ENCODE peak calls at places on chromosome 19, in ten cellular contexts. K is CD8-positive, alpha-beta T cell; B is uterus; C is thoracic aorta; U is PC-3; W is neural progenitor cell; R is lower leg skin; M is breast epithelium; D is HepG2; X is astrocyte of the spinal cord. H is an unnamed sample.

GRCh38 chr19:48551437-48552302 is at the start of gene SULT2B1:
- DNase-seq in C (no peak), D (no peak), K (no peak), B (no peak), W (no peak), M (peak; percentile 71), X (no peak), U (peak; percentile 59), R (no peak), H (no peak)

GRCh38 chr19:41353466-41354342 is at the start of gene TGFB1:
- DNase-seq in R (peak; percentile 98), D (peak; percentile 70), X (peak; percentile 89), W (peak; percentile 85), K (peak; percentile 94), B (peak; percentile 89), U (peak; percentile 77), C (peak; percentile 49), M (peak; percentile 57), H (peak; percentile 71)

GRCh38 chr19:35249848-35250711 is 1.3 kb downstream of the LSR start:
- DNase-seq in K (no peak), D (no peak), B (no peak), X (no peak), M (no peak), C (no peak), U (no peak), W (no peak), R (peak; percentile 77), H (no peak)

GRCh38 chr19:18128044-18128443 is 24.9 kb upstream of the PIK3R2 start:
- DNase-seq in C (no peak), R (no peak), K (no peak), U (peak; percentile 35), D (no peak), W (no peak), B (no peak), X (no peak), M (no peak), H (no peak)

GRCh38 chr19:10069046-10069445 is 17.1 kb upstream of the SHFL start:
- DNase-seq in B (no peak), D (no peak), K (no peak), U (peak; percentile 20), W (no peak), X (no peak), R (no peak), M (no peak), C (no peak), H (no peak)

GRCh38 chr19:8110931-8111330 is 38.5 kb downstream of the FBN3 start:
- DNase-seq in U (no peak), W (no peak), B (no peak), C (no peak), K (no peak), R (no peak), D (no peak), M (no peak), X (no peak), H (no peak)

GRCh38 chr19:51809787-51810186 is 14.8 kb downstream of the FPR3 start:
- DNase-seq in C (no peak), B (no peak), R (peak; percentile 90), U (peak; percentile 51), M (no peak), X (no peak), K (no peak), D (peak; percentile 21), W (no peak), H (no peak)

GRCh38 chr19:10514211-10515145 is 2.8 kb downstream of the S1PR5 start:
- DNase-seq in K (no peak), C (no peak), U (no peak), X (no peak), M (no peak), W (peak; percentile 88), D (no peak), B (no peak), R (no peak), H (no peak)

GRCh38 chr19:14409157-14410053 is 9.7 kb downstream of the DDX39A start:
- DNase-seq in D (no peak), K (no peak), U (no peak), C (no peak), B (no peak), W (no peak), M (no peak), R (no peak), X (no peak), H (no peak)

GRCh38 chr19:54660967-54661366 is 1.8 kb upstream of the LILRB4 start:
- DNase-seq in U (no peak), X (no peak), C (no peak), R (no peak), B (no peak), W (no peak), D (no peak), K (no peak), M (no peak), H (peak; percentile 50)

GRCh38 chr19:35309481-35310279 is 17.7 kb downstream of the MAG start:
- DNase-seq in X (no peak), D (peak; percentile 87), C (no peak), R (no peak), M (peak; percentile 53), U (no peak), W (no peak), B (peak; percentile 29), K (no peak), H (no peak)

GRCh38 chr19:41339936-41340335 is 13.8 kb downstream of the TGFB1 start:
- DNase-seq in M (no peak), W (no peak), K (no peak), B (no peak), U (peak; percentile 38), C (no peak), R (no peak), D (no peak), X (no peak), H (no peak)

GRCh38 chr19:47780215-47780551 is 1.7 kb downstream of the SELENOW start:
- DNase-seq in R (no peak), U (no peak), M (no peak), X (no peak), K (no peak), C (no peak), B (no peak), D (no peak), W (no peak), H (no peak)

GRCh38 chr19:45729774-45730388 is 815 bp downstream of the FBXO46 start:
- DNase-seq in W (no peak), R (no peak), M (no peak), K (no peak), X (no peak), D (no peak), U (no peak), B (no peak), C (no peak), H (no peak)

GRCh38 chr19:45733160-45733810 is at the start of gene MEIOSIN:
- DNase-seq in B (no peak), W (no peak), D (no peak), U (no peak), M (no peak), R (no peak), K (no peak), C (no peak), X (no peak), H (no peak)

DNA sequence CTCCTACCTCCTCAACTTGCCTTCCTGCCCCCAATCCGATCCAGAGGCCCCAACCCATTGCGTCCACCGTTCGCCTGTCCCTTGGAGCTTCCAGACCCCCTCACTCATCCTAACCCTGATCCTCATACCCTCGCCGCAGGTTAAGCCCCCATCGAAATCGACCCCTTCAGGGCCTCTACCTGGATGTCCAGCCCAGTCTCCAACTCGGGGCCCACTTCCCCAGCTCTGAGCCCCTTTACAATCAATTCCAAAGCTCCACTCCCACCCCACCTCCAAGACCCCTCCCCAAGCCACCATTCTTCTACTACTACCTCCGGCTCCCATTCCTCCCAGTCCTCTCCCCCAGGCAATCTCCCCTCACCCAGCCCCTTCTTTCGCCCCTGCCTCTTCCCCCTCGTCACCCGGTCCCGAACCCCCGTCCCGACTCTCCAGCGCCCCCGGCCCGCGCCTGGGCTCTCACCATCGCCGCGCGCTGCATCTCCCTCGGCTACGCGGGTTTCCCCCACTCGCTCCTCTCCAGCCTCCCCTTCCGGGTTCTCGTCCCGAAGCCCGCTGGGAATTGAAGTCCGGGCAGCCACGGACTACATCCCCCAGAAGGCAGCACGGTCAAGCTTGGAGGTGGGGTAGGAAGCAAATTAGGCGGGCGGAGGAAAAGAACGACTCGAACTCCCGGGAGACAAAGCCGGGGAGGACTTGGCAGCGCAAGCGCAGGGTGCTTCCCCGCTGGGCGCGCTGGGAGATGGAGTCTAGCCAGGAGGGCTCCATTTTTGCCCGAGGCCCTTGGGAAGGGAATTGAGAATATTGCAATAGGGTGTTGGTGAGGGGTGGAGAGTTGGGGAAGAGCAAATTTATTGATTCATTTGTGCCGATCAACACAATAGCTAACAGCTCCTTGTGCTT is at the start of gene FBXO46:
- DNase-seq in U (peak; percentile 95), K (peak; percentile 84), R (peak; percentile 99), B (peak; percentile 97), M (peak; percentile 97), X (peak; percentile 98), C (peak; percentile 94), D (peak; percentile 96), W (peak; percentile 98), H (peak; percentile 94)
- TF ChIP-seq CTCF in U (peak; percentile 19), K (no peak), R (no peak), B (peak; percentile 37), M (no peak), X (peak; percentile 39), C (no peak), D (peak; percentile 75), W (peak; percentile 43), H (peak; percentile 9)

GRCh38 chr19:44776402-44777096 is 1.1 kb upstream of the CBLC start:
- DNase-seq in M (peak; percentile 83), D (no peak), R (peak; percentile 92), B (no peak), W (no peak), U (peak; percentile 88), K (no peak), C (no peak), X (no peak), H (no peak)
- H3K4me3 ChIP-seq in M (no peak overlapping the region), D (no peak overlapping the region), R (no peak overlapping the region), B (no peak overlapping the region), W (no peak overlapping the region), U (no peak overlapping the region), K (no peak overlapping the region), C (no peak overlapping the region), X (no peak overlapping the region), H (no peak overlapping the region)

GRCh38 chr19:43662487-43662886 is 7.5 kb downstream of the PLAUR start:
- DNase-seq in D (peak; percentile 41), C (no peak), X (no peak), U (peak; percentile 16), W (peak; percentile 59), K (no peak), R (no peak), B (no peak), M (no peak), H (no peak)
- TF ChIP-seq CTCF in D (peak; percentile 60), C (no peak), X (peak; percentile 41), U (peak; percentile 38), W (peak; percentile 59), K (no peak), R (no peak), B (no peak), M (no peak), H (no peak)

DNA sequence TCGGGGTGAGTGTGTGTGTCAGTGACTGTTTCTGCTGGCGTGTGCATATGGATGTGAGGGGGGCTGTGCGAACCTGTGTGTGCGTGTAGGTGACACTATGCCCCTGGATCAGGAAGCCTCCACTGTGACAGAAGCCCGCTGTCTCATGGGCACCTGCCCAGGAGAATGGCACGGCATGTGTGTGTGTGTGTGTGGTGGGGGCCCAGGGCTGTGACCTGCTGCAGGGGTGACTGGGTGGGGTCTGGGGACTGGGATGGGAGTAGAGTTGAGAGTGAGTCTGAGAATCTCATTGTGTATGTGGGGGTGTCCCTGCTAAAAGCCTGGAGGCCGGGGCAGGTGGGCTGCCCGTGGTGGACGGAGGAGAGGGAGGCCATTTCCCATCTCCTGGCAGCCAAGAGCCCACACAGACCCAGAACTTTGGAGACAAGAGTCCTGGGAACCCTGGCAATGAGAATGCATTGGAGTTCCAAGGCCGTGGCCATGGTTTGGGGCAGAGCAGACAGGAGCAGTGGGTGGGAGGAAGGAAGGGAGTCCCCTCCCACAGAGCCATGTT is 6.4 kb upstream of the TPM4 start:
- DNase-seq in K (no peak), B (no peak), M (no peak), D (no peak), X (no peak), U (peak; percentile 39), R (peak; percentile 85), C (no peak), W (no peak), H (no peak)
- H3K4me3 ChIP-seq in K (peak overlapping the region; percentile 47), B (peak overlapping the region; percentile 53), M (peak overlapping the region; percentile 84), D (peak overlapping the region; percentile 61), X (no peak overlapping the region), U (peak overlapping the region; percentile 100), R (no peak overlapping the region), C (peak overlapping the region; percentile 94), W (no peak overlapping the region), H (no peak overlapping the region)